ENCODE peak calls at places on chromosomes 7 and 10, in four cellular contexts. One of them, this sample, is unnamed.

GRCh38 chr10:92737484-92737883 is 47.7 kb downstream of the HHEX start:
- DNase-seq in cardiac muscle cell: no peak
- DNase-seq in Calu3: peak
- DNase-seq in MM.1S: no peak
- DNase-seq in this sample: no peak

GRCh38 chr7:69753981-69754380 is 155.7 kb downstream of the AUTS2 start:
- DNase-seq in cardiac muscle cell: no peak
- DNase-seq in MM.1S: no peak
- DNase-seq in Calu3: no peak
- DNase-seq in this sample: no peak

GRCh38 chr10:76155961-76156360 is 724.5 kb downstream of the LRMDA start:
- DNase-seq in Calu3: no peak
- DNase-seq in MM.1S: no peak
- DNase-seq in cardiac muscle cell: no peak
- DNase-seq in this sample: no peak

GRCh38 chr7:122528879-122529481 is 169.9 kb downstream of the RNF133 start:
- DNase-seq in cardiac muscle cell: peak
- DNase-seq in MM.1S: peak
- DNase-seq in Calu3: no peak
- DNase-seq in this sample: peak

GRCh38 chr10:59375990-59376389 is 13.6 kb upstream of the FAM13C start:
- DNase-seq in cardiac muscle cell: peak
- DNase-seq in MM.1S: no peak
- DNase-seq in Calu3: no peak
- DNase-seq in this sample: no peak

GRCh38 chr10:6197274-6197673 is 5.5 kb upstream of the PFKFB3 start:
- DNase-seq in cardiac muscle cell: no peak
- DNase-seq in MM.1S: no peak
- DNase-seq in Calu3: no peak
- DNase-seq in this sample: peak

GRCh38 chr7:123209786-123210185 is 10.0 kb upstream of the SLC13A1 start:
- DNase-seq in MM.1S: no peak
- DNase-seq in Calu3: peak
- DNase-seq in cardiac muscle cell: peak
- DNase-seq in this sample: no peak

GRCh38 chr7:84291756-84292155 is 97.2 kb upstream of the SEMA3A start:
- DNase-seq in MM.1S: no peak
- DNase-seq in cardiac muscle cell: no peak
- DNase-seq in Calu3: no peak
- DNase-seq in this sample: no peak

GRCh38 chr10:47406548-47406869 is 22.4 kb upstream of the ZNF488 start:
- DNase-seq in cardiac muscle cell: no peak
- DNase-seq in MM.1S: no peak
- DNase-seq in Calu3: no peak
- DNase-seq in this sample: no peak

GRCh38 chr10:123009105-123009805 is 449 bp downstream of the ACADSB start:
- DNase-seq in Calu3: peak
- DNase-seq in MM.1S: no peak
- DNase-seq in cardiac muscle cell: peak
- DNase-seq in this sample: peak

GRCh38 chr10:71059059-71059818 is 153.1 kb upstream of the UNC5B start:
- DNase-seq in Calu3: no peak
- DNase-seq in cardiac muscle cell: peak
- DNase-seq in MM.1S: no peak
- DNase-seq in this sample: no peak

GRCh38 chr10:75230600-75231038 is 5.1 kb downstream of the COMTD1 start:
- DNase-seq in cardiac muscle cell: peak
- DNase-seq in MM.1S: peak
- DNase-seq in Calu3: peak
- DNase-seq in this sample: peak

GRCh38 chr7:110317699-110318265 is 773.1 kb upstream of the LRRN3 start:
- DNase-seq in cardiac muscle cell: peak
- DNase-seq in Calu3: no peak
- DNase-seq in MM.1S: no peak
- DNase-seq in this sample: no peak

GRCh38 chr10:117241541-117242462 is 888 bp downstream of the SLC18A2 start:
- DNase-seq in cardiac muscle cell: peak
- DNase-seq in MM.1S: no peak
- DNase-seq in Calu3: no peak
- DNase-seq in this sample: no peak

GRCh38 chr10:60917331-60918280 is 26.4 kb downstream of the RHOBTB1 start:
- DNase-seq in cardiac muscle cell: no peak
- DNase-seq in MM.1S: no peak
- DNase-seq in Calu3: no peak
- DNase-seq in this sample: no peak

GRCh38 chr7:96734343-96734742 is 24.7 kb upstream of the SEM1 start:
- DNase-seq in MM.1S: no peak
- DNase-seq in Calu3: no peak
- DNase-seq in cardiac muscle cell: no peak
- DNase-seq in this sample: no peak

GRCh38 chr7:154853063-154853726 is 149.7 kb downstream of the PAXIP1 start:
- DNase-seq in MM.1S: no peak
- DNase-seq in cardiac muscle cell: no peak
- DNase-seq in Calu3: no peak
- DNase-seq in this sample: no peak

GRCh38 chr10:51700228-51700835 is 937 bp upstream of the CSTF2T start:
- DNase-seq in MM.1S: peak
- DNase-seq in Calu3: peak
- DNase-seq in cardiac muscle cell: peak
- DNase-seq in this sample: peak

GRCh38 chr10:103528551-103528950 is 35.0 kb downstream of the NEURL1 start:
- DNase-seq in cardiac muscle cell: no peak
- DNase-seq in Calu3: no peak
- DNase-seq in MM.1S: no peak
- DNase-seq in this sample: no peak
- TF ChIP-seq CTCF in cardiac muscle cell: no peak
- TF ChIP-seq CTCF in Calu3: no peak
- TF ChIP-seq CTCF in MM.1S: no peak
- TF ChIP-seq CTCF in this sample: no peak

DNA sequence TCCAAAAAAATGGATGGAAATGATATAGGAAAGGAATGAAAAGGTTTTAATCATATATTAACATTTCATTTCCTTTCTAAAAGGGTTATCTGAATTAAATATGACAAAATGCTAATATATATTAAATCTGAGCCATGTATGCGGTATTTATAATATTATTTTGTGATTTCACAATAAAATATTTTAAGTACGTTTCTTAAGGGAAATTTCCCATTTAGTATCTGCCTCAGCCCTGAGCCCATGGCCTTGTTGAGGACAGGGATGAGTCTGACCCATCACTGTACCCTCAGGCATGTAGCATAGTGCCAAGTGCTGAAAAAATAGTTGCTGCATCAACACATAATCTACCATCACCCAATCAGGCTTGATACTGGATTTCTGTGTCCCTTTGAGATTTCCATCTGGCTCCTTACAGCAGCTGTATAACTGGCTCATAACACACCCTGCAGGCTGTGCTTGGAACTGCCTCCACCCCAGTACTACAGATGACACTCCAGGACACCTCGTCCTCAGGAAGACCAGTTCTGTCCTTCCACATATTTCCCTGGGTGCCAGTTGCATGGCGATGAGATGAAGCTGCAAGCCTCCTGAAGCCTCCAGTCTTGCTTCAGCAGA is 59.4 kb upstream of the ASAH2 start:
- DNase-seq in Calu3: peak
- DNase-seq in cardiac muscle cell: peak
- DNase-seq in MM.1S: peak
- DNase-seq in this sample: peak
- TF ChIP-seq CTCF in Calu3: no peak
- TF ChIP-seq CTCF in cardiac muscle cell: peak
- TF ChIP-seq CTCF in MM.1S: peak
- TF ChIP-seq CTCF in this sample: peak

GRCh38 chr7:139614886-139615285 is 91.4 kb downstream of the CLEC2L start:
- DNase-seq in MM.1S: no peak
- DNase-seq in cardiac muscle cell: no peak
- DNase-seq in Calu3: no peak
- DNase-seq in this sample: no peak

GRCh38 chr7:139617074-139617473 is 93.6 kb downstream of the CLEC2L start:
- DNase-seq in MM.1S: no peak
- DNase-seq in Calu3: no peak
- DNase-seq in cardiac muscle cell: no peak
- DNase-seq in this sample: no peak

GRCh38 chr7:139620676-139621344 is 97.3 kb downstream of the CLEC2L start:
- DNase-seq in MM.1S: peak
- DNase-seq in cardiac muscle cell: peak
- DNase-seq in Calu3: peak
- DNase-seq in this sample: peak

GRCh38 chr7:139619367-139619657 is 95.8 kb downstream of the CLEC2L start:
- DNase-seq in cardiac muscle cell: peak
- DNase-seq in Calu3: no peak
- DNase-seq in MM.1S: no peak
- DNase-seq in this sample: no peak

DNA sequence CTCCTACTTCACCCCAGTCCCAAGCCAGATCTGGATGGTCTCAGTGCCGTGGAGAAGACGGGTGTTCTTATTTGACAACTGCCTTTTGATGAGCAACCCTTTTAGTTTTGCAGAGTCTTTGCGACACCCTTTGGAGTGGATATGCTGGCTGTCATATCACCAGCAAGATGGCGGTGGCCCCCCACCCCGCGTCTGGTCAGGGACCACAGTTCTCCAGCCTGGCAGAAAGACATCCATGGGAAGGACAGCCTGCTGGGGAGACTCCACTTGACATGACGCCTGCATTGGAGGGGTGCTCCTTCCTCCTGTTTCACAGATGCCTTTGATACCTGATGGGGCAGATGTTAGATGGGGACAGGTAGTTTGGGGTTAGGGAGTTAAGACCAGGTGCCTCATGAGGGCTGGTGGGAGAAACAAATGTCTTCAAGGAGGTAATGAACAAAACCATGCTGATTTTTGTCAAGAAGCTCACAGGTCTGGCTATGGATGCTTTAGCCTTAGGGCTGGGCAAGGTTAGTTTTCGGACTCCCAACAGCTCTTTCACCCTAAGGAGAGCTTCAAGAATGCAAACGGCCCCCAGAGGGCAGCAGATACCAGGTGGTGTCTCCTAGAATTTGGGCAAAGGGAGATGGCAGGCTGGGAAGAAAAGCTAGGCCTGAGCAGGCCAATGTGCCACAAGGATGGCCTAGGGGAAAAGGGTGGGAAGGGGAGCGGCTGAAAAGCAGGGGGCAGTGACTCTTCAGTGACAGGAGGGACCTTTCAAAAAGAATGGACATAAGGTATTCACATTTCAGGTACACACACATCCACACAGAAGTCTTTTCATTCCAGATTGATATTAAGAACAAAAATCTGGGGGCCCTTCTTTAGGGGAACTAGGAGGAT is 95.2 kb downstream of the CLEC2L start:
- DNase-seq in MM.1S: peak
- DNase-seq in Calu3: peak
- DNase-seq in cardiac muscle cell: peak
- DNase-seq in this sample: peak
- TF ChIP-seq CTCF in MM.1S: peak
- TF ChIP-seq CTCF in Calu3: peak
- TF ChIP-seq CTCF in cardiac muscle cell: peak
- TF ChIP-seq CTCF in this sample: peak

DNA sequence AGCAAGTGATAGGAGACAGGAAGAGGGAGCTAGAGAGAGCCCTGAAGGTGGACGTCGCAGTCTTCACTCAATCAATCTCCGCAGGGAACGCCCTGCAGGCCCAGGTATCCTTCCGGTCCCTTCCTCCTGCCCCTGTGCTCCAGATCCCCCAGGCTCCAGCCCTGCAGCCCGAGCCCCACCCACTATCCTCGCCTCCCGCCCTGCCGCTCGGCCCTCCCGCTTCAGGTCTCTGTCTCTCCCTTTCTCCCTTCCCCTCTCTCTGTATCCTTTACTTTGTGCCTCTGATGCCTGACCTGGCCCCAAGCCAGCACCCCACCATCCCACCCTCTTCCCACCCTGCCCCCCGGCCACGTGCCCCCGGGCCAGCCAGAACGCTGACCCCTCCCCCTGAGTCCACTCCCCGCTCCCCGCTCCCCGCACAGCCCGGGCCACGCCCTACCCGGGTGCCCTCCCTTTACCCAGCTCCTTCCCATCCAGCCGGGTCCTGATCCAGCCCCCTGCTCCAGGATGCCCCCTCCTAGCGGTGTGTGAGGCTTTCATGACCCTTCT is 127.7 kb downstream of the UBE2H start:
- DNase-seq in cardiac muscle cell: peak
- DNase-seq in Calu3: peak
- DNase-seq in MM.1S: peak
- DNase-seq in this sample: peak
- TF ChIP-seq CTCF in cardiac muscle cell: peak
- TF ChIP-seq CTCF in Calu3: peak
- TF ChIP-seq CTCF in MM.1S: peak
- TF ChIP-seq CTCF in this sample: no peak

GRCh38 chr10:1206601-1207000 is 150.4 kb downstream of the WDR37 start:
- DNase-seq in cardiac muscle cell: no peak
- DNase-seq in Calu3: no peak
- DNase-seq in MM.1S: no peak
- DNase-seq in this sample: no peak
- TF ChIP-seq CTCF in cardiac muscle cell: no peak
- TF ChIP-seq CTCF in Calu3: no peak
- TF ChIP-seq CTCF in MM.1S: no peak
- TF ChIP-seq CTCF in this sample: no peak

GRCh38 chr10:33334839-33335549 is 527 bp upstream of the NRP1 start:
- DNase-seq in cardiac muscle cell: peak
- DNase-seq in Calu3: peak
- DNase-seq in MM.1S: peak
- DNase-seq in this sample: no peak

GRCh38 chr10:33335800-33336605 is 1.5 kb upstream of the NRP1 start:
- DNase-seq in Calu3: peak
- DNase-seq in MM.1S: no peak
- DNase-seq in cardiac muscle cell: peak
- DNase-seq in this sample: no peak

GRCh38 chr10:33336606-33337334 is 2.3 kb upstream of the NRP1 start:
- DNase-seq in cardiac muscle cell: peak
- DNase-seq in Calu3: peak
- DNase-seq in MM.1S: no peak
- DNase-seq in this sample: no peak

GRCh38 chr10:33335550-33335799 is 1.0 kb upstream of the NRP1 start:
- DNase-seq in cardiac muscle cell: peak
- DNase-seq in MM.1S: no peak
- DNase-seq in Calu3: no peak
- DNase-seq in this sample: no peak

GRCh38 chr10:33337335-33337854 is 2.9 kb upstream of the NRP1 start:
- DNase-seq in cardiac muscle cell: peak
- DNase-seq in MM.1S: no peak
- DNase-seq in Calu3: peak
- DNase-seq in this sample: no peak
- TF ChIP-seq CTCF in cardiac muscle cell: peak
- TF ChIP-seq CTCF in MM.1S: no peak
- TF ChIP-seq CTCF in Calu3: no peak
- TF ChIP-seq CTCF in this sample: no peak

GRCh38 chr10:28177944-28178637 is 124.8 kb downstream of the MPP7 start:
- DNase-seq in Calu3: no peak
- DNase-seq in MM.1S: peak
- DNase-seq in cardiac muscle cell: no peak
- DNase-seq in this sample: peak

GRCh38 chr10:28181478-28182096 is 121.3 kb downstream of the MPP7 start:
- DNase-seq in MM.1S: no peak
- DNase-seq in cardiac muscle cell: no peak
- DNase-seq in Calu3: no peak
- DNase-seq in this sample: no peak

GRCh38 chr10:28179006-28179405 is 123.9 kb downstream of the MPP7 start:
- DNase-seq in Calu3: no peak
- DNase-seq in cardiac muscle cell: no peak
- DNase-seq in MM.1S: no peak
- DNase-seq in this sample: no peak

GRCh38 chr10:28180654-28181053 is 122.2 kb downstream of the MPP7 start:
- DNase-seq in Calu3: no peak
- DNase-seq in MM.1S: no peak
- DNase-seq in cardiac muscle cell: no peak
- DNase-seq in this sample: peak

GRCh38 chr10:28179490-28180099 is 123.3 kb downstream of the MPP7 start:
- DNase-seq in MM.1S: peak
- DNase-seq in Calu3: peak
- DNase-seq in cardiac muscle cell: peak
- DNase-seq in this sample: peak
- TF ChIP-seq CTCF in MM.1S: peak
- TF ChIP-seq CTCF in Calu3: peak
- TF ChIP-seq CTCF in cardiac muscle cell: peak
- TF ChIP-seq CTCF in this sample: peak

This sample was measured in OCI-LY7.